ENCODE peak calls at places on chromosomes 7 and 10, in six cellular contexts. One of them, this sample, is unnamed.

GRCh38 chr7:87146740-87147386 is 5.4 kb upstream of the DMTF1 start:
- DNase-seq in iris pigment epithelial cell: no peak
- DNase-seq in stimulated activated CD8-positive, alpha-beta memory T cell treated with anti-CD3 and anti-CD28 coated beads, Interleukin-2, amount 100 ng/mL, for 48 hours: no peak
- DNase-seq in epithelial cell of prostate: no peak
- DNase-seq in ecto neural progenitor cell: no peak
- DNase-seq in T-helper 9 cell: no peak
- DNase-seq in this sample: no peak

GRCh38 chr10:121244791-121245190 is 353.5 kb downstream of the FGFR2 start:
- DNase-seq in ecto neural progenitor cell: no peak
- DNase-seq in stimulated activated CD8-positive, alpha-beta memory T cell treated with anti-CD3 and anti-CD28 coated beads, Interleukin-2, amount 100 ng/mL, for 48 hours: no peak
- DNase-seq in epithelial cell of prostate: peak; percentile 52
- DNase-seq in iris pigment epithelial cell: no peak
- DNase-seq in T-helper 9 cell: no peak
- DNase-seq in this sample: no peak

GRCh38 chr7:7830122-7830878 is 111.9 kb upstream of the RPA3 start:
- DNase-seq in epithelial cell of prostate: no peak
- DNase-seq in stimulated activated CD8-positive, alpha-beta memory T cell treated with anti-CD3 and anti-CD28 coated beads, Interleukin-2, amount 100 ng/mL, for 48 hours: no peak
- DNase-seq in iris pigment epithelial cell: peak; percentile 3
- DNase-seq in ecto neural progenitor cell: no peak
- DNase-seq in T-helper 9 cell: no peak
- DNase-seq in this sample: peak; percentile 40

GRCh38 chr7:71752171-71752935 is 620.4 kb downstream of the GALNT17 start:
- DNase-seq in ecto neural progenitor cell: peak; percentile 88
- DNase-seq in stimulated activated CD8-positive, alpha-beta memory T cell treated with anti-CD3 and anti-CD28 coated beads, Interleukin-2, amount 100 ng/mL, for 48 hours: peak; percentile 38
- DNase-seq in epithelial cell of prostate: no peak
- DNase-seq in T-helper 9 cell: no peak
- DNase-seq in iris pigment epithelial cell: peak; percentile 5
- DNase-seq in this sample: no peak

GRCh38 chr10:5645944-5646617 is 20.3 kb downstream of the ASB13 start:
- DNase-seq in epithelial cell of prostate: no peak
- DNase-seq in stimulated activated CD8-positive, alpha-beta memory T cell treated with anti-CD3 and anti-CD28 coated beads, Interleukin-2, amount 100 ng/mL, for 48 hours: no peak
- DNase-seq in ecto neural progenitor cell: no peak
- DNase-seq in iris pigment epithelial cell: peak; percentile 14
- DNase-seq in T-helper 9 cell: no peak
- DNase-seq in this sample: no peak

GRCh38 chr7:148185050-148185449 is 405.5 kb upstream of the C7orf33 start:
- DNase-seq in T-helper 9 cell: no peak
- DNase-seq in ecto neural progenitor cell: no peak
- DNase-seq in epithelial cell of prostate: no peak
- DNase-seq in iris pigment epithelial cell: peak; percentile 5
- DNase-seq in stimulated activated CD8-positive, alpha-beta memory T cell treated with anti-CD3 and anti-CD28 coated beads, Interleukin-2, amount 100 ng/mL, for 48 hours: no peak
- DNase-seq in this sample: peak; percentile 1

GRCh38 chr7:39921505-39922250 is 28.4 kb upstream of the CDK13 start:
- DNase-seq in T-helper 9 cell: no peak
- DNase-seq in ecto neural progenitor cell: no peak
- DNase-seq in iris pigment epithelial cell: no peak
- DNase-seq in stimulated activated CD8-positive, alpha-beta memory T cell treated with anti-CD3 and anti-CD28 coated beads, Interleukin-2, amount 100 ng/mL, for 48 hours: no peak
- DNase-seq in epithelial cell of prostate: no peak
- DNase-seq in this sample: no peak

GRCh38 chr7:4204530-4205165 is 477.4 kb upstream of the FOXK1 start:
- DNase-seq in ecto neural progenitor cell: no peak
- DNase-seq in T-helper 9 cell: no peak
- DNase-seq in iris pigment epithelial cell: no peak
- DNase-seq in epithelial cell of prostate: no peak
- DNase-seq in stimulated activated CD8-positive, alpha-beta memory T cell treated with anti-CD3 and anti-CD28 coated beads, Interleukin-2, amount 100 ng/mL, for 48 hours: peak; percentile 5
- DNase-seq in this sample: peak; percentile 15

GRCh38 chr10:89414879-89415821 is 782 bp downstream of the IFIT5 start:
- DNase-seq in stimulated activated CD8-positive, alpha-beta memory T cell treated with anti-CD3 and anti-CD28 coated beads, Interleukin-2, amount 100 ng/mL, for 48 hours: peak; percentile 8
- DNase-seq in epithelial cell of prostate: no peak
- DNase-seq in ecto neural progenitor cell: no peak
- DNase-seq in T-helper 9 cell: peak; percentile 41
- DNase-seq in iris pigment epithelial cell: peak; percentile 36
- DNase-seq in this sample: no peak

GRCh38 chr10:49606981-49607535 is 3.1 kb upstream of the SLC18A3 start:
- DNase-seq in epithelial cell of prostate: no peak
- DNase-seq in ecto neural progenitor cell: peak; percentile 91
- DNase-seq in iris pigment epithelial cell: peak; percentile 75
- DNase-seq in stimulated activated CD8-positive, alpha-beta memory T cell treated with anti-CD3 and anti-CD28 coated beads, Interleukin-2, amount 100 ng/mL, for 48 hours: peak; percentile 53
- DNase-seq in T-helper 9 cell: peak; percentile 36
- DNase-seq in this sample: peak; percentile 41

GRCh38 chr7:111392976-111393762 is 169.1 kb downstream of the IMMP2L start:
- DNase-seq in epithelial cell of prostate: no peak
- DNase-seq in stimulated activated CD8-positive, alpha-beta memory T cell treated with anti-CD3 and anti-CD28 coated beads, Interleukin-2, amount 100 ng/mL, for 48 hours: no peak
- DNase-seq in T-helper 9 cell: no peak
- DNase-seq in ecto neural progenitor cell: no peak
- DNase-seq in iris pigment epithelial cell: peak; percentile 40
- DNase-seq in this sample: peak; percentile 30

GRCh38 chr7:47747160-47747559 is 165.2 kb upstream of the TNS3 start:
- DNase-seq in stimulated activated CD8-positive, alpha-beta memory T cell treated with anti-CD3 and anti-CD28 coated beads, Interleukin-2, amount 100 ng/mL, for 48 hours: no peak
- DNase-seq in T-helper 9 cell: no peak
- DNase-seq in iris pigment epithelial cell: no peak
- DNase-seq in ecto neural progenitor cell: no peak
- DNase-seq in epithelial cell of prostate: no peak
- DNase-seq in this sample: no peak

GRCh38 chr10:32357056-32357735 is 10.2 kb upstream of the EPC1 start:
- DNase-seq in T-helper 9 cell: no peak
- DNase-seq in ecto neural progenitor cell: no peak
- DNase-seq in iris pigment epithelial cell: no peak
- DNase-seq in stimulated activated CD8-positive, alpha-beta memory T cell treated with anti-CD3 and anti-CD28 coated beads, Interleukin-2, amount 100 ng/mL, for 48 hours: no peak
- DNase-seq in epithelial cell of prostate: no peak
- DNase-seq in this sample: no peak

GRCh38 chr7:111756687-111757178 is 194.4 kb upstream of the IMMP2L start:
- DNase-seq in T-helper 9 cell: no peak
- DNase-seq in iris pigment epithelial cell: peak; percentile 41
- DNase-seq in ecto neural progenitor cell: peak; percentile 72
- DNase-seq in stimulated activated CD8-positive, alpha-beta memory T cell treated with anti-CD3 and anti-CD28 coated beads, Interleukin-2, amount 100 ng/mL, for 48 hours: no peak
- DNase-seq in epithelial cell of prostate: no peak
- DNase-seq in this sample: no peak

GRCh38 chr7:33905389-33906032 is at the start of gene BMPER:
- DNase-seq in stimulated activated CD8-positive, alpha-beta memory T cell treated with anti-CD3 and anti-CD28 coated beads, Interleukin-2, amount 100 ng/mL, for 48 hours: peak; percentile 3
- DNase-seq in epithelial cell of prostate: no peak
- DNase-seq in T-helper 9 cell: no peak
- DNase-seq in ecto neural progenitor cell: peak; percentile 81
- DNase-seq in iris pigment epithelial cell: no peak
- DNase-seq in this sample: no peak

GRCh38 chr7:141586878-141587277 is 35.7 kb downstream of the AGK start:
- DNase-seq in stimulated activated CD8-positive, alpha-beta memory T cell treated with anti-CD3 and anti-CD28 coated beads, Interleukin-2, amount 100 ng/mL, for 48 hours: no peak
- DNase-seq in iris pigment epithelial cell: peak; percentile 59
- DNase-seq in epithelial cell of prostate: no peak
- DNase-seq in ecto neural progenitor cell: no peak
- DNase-seq in T-helper 9 cell: no peak
- DNase-seq in this sample: no peak

GRCh38 chr10:43061764-43062163 is 15.1 kb upstream of the RET start:
- DNase-seq in T-helper 9 cell: no peak
- DNase-seq in stimulated activated CD8-positive, alpha-beta memory T cell treated with anti-CD3 and anti-CD28 coated beads, Interleukin-2, amount 100 ng/mL, for 48 hours: no peak
- DNase-seq in epithelial cell of prostate: no peak
- DNase-seq in iris pigment epithelial cell: no peak
- DNase-seq in ecto neural progenitor cell: no peak
- DNase-seq in this sample: no peak

GRCh38 chr10:110648743-110649651 is 4.9 kb downstream of the RBM20 start:
- DNase-seq in ecto neural progenitor cell: no peak
- DNase-seq in epithelial cell of prostate: no peak
- DNase-seq in stimulated activated CD8-positive, alpha-beta memory T cell treated with anti-CD3 and anti-CD28 coated beads, Interleukin-2, amount 100 ng/mL, for 48 hours: no peak
- DNase-seq in T-helper 9 cell: no peak
- DNase-seq in iris pigment epithelial cell: no peak
- DNase-seq in this sample: peak; percentile 34

GRCh38 chr7:82713506-82713905 is 269.9 kb upstream of the CACNA2D1 start:
- DNase-seq in T-helper 9 cell: no peak
- DNase-seq in iris pigment epithelial cell: no peak
- DNase-seq in stimulated activated CD8-positive, alpha-beta memory T cell treated with anti-CD3 and anti-CD28 coated beads, Interleukin-2, amount 100 ng/mL, for 48 hours: no peak
- DNase-seq in epithelial cell of prostate: no peak
- DNase-seq in ecto neural progenitor cell: no peak
- DNase-seq in this sample: no peak

GRCh38 chr10:118816471-118817168 is 61.9 kb upstream of the CACUL1 start:
- DNase-seq in stimulated activated CD8-positive, alpha-beta memory T cell treated with anti-CD3 and anti-CD28 coated beads, Interleukin-2, amount 100 ng/mL, for 48 hours: no peak
- DNase-seq in epithelial cell of prostate: no peak
- DNase-seq in iris pigment epithelial cell: no peak
- DNase-seq in ecto neural progenitor cell: no peak
- DNase-seq in T-helper 9 cell: no peak
- DNase-seq in this sample: no peak

GRCh38 chr7:66415659-66416265 is 210.6 kb downstream of the TPST1 start:
- DNase-seq in ecto neural progenitor cell: no peak
- DNase-seq in T-helper 9 cell: no peak
- DNase-seq in epithelial cell of prostate: no peak
- DNase-seq in stimulated activated CD8-positive, alpha-beta memory T cell treated with anti-CD3 and anti-CD28 coated beads, Interleukin-2, amount 100 ng/mL, for 48 hours: no peak
- DNase-seq in iris pigment epithelial cell: peak; percentile 13
- DNase-seq in this sample: no peak

This sample was measured in renal cortical epithelial cell.